ENCODE peak calls at places on chromosomes 12 and 14, in nine cellular contexts. Y, N, V, D, C, K, X, M and H are unnamed samples.

GRCh38 chr14:99521176-99522024 is 40.2 kb downstream of the CCNK start:
- DNase-seq in Y (no peak), N (no peak), V (no peak), D (no peak), C (no peak), K (no peak), X (no peak), M (no peak), H (no peak)

GRCh38 chr12:6612247-6612646 is 5.1 kb upstream of the CHD4 start:
- DNase-seq in Y (no peak), N (no peak), V (no peak), D (no peak), C (no peak), K (peak), X (no peak), M (no peak), H (peak)

GRCh38 chr12:51450333-51450732 is 25.7 kb downstream of the SLC4A8 start:
- DNase-seq in Y (no peak), N (no peak), V (no peak), D (no peak), C (no peak), K (no peak), X (no peak), M (no peak), H (no peak)

GRCh38 chr12:12238605-12239004 is 28.2 kb downstream of the LRP6 start:
- DNase-seq in Y (no peak), N (no peak), V (no peak), D (no peak), C (no peak), K (no peak), X (no peak), M (no peak), H (no peak)

GRCh38 chr14:103527408-103528157 is 1.4 kb upstream of the TRMT61A start:
- DNase-seq in Y (no peak), N (peak), V (no peak), D (no peak), C (peak), K (no peak), X (no peak), M (no peak), H (no peak)

GRCh38 chr14:77213657-77214016 is 32.0 kb downstream of the TMEM63C start:
- DNase-seq in Y (no peak), N (no peak), V (no peak), D (no peak), C (no peak), K (no peak), X (no peak), M (no peak), H (no peak)

GRCh38 chr12:110776410-110776809 is 33.7 kb upstream of the PPP1CC start:
- DNase-seq in Y (no peak), N (no peak), V (no peak), D (no peak), C (no peak), K (peak), X (no peak), M (no peak), H (no peak)

GRCh38 chr14:96598332-96598928 is 96.2 kb downstream of the PAPOLA start:
- DNase-seq in Y (no peak), N (no peak), V (no peak), D (no peak), C (no peak), K (no peak), X (no peak), M (no peak), H (no peak)

GRCh38 chr14:74867673-74868072 is 8.3 kb downstream of the PROX2 start:
- DNase-seq in Y (no peak), N (peak), V (no peak), D (peak), C (no peak), K (no peak), X (no peak), M (no peak), H (no peak)

GRCh38 chr14:57889245-57889644 is 23.4 kb upstream of the SLC35F4 start:
- DNase-seq in Y (peak), N (peak), V (peak), D (peak), C (peak), K (no peak), X (no peak), M (no peak), H (no peak)

GRCh38 chr12:24499151-24500146 is 449.5 kb downstream of the BCAT1 start:
- DNase-seq in Y (peak), N (peak), V (no peak), D (peak), C (peak), K (no peak), X (no peak), M (no peak), H (no peak)

GRCh38 chr12:52901715-52902541 is 2.9 kb downstream of the KRT8 start:
- DNase-seq in Y (no peak), N (no peak), V (no peak), D (no peak), C (no peak), K (no peak), X (no peak), M (no peak), H (no peak)

GRCh38 chr12:124013073-124013472 is 40.1 kb downstream of the ZNF664 start:
- DNase-seq in Y (no peak), N (no peak), V (no peak), D (no peak), C (no peak), K (no peak), X (no peak), M (no peak), H (no peak)

GRCh38 chr12:53221203-53222076 is 10.6 kb downstream of the RARG start:
- DNase-seq in Y (peak), N (peak), V (peak), D (peak), C (peak), K (peak), X (no peak), M (peak), H (peak)

GRCh38 chr12:130158775-130159100 is 3.5 kb upstream of the FZD10 start:
- DNase-seq in Y (no peak), N (no peak), V (no peak), D (no peak), C (no peak), K (no peak), X (no peak), M (peak), H (no peak)
- H3K4me3 ChIP-seq in Y (no peak), N (no peak), V (no peak), D (no peak), C (no peak), K (no peak), X (no peak), M (no peak), H (no peak)

DNA sequence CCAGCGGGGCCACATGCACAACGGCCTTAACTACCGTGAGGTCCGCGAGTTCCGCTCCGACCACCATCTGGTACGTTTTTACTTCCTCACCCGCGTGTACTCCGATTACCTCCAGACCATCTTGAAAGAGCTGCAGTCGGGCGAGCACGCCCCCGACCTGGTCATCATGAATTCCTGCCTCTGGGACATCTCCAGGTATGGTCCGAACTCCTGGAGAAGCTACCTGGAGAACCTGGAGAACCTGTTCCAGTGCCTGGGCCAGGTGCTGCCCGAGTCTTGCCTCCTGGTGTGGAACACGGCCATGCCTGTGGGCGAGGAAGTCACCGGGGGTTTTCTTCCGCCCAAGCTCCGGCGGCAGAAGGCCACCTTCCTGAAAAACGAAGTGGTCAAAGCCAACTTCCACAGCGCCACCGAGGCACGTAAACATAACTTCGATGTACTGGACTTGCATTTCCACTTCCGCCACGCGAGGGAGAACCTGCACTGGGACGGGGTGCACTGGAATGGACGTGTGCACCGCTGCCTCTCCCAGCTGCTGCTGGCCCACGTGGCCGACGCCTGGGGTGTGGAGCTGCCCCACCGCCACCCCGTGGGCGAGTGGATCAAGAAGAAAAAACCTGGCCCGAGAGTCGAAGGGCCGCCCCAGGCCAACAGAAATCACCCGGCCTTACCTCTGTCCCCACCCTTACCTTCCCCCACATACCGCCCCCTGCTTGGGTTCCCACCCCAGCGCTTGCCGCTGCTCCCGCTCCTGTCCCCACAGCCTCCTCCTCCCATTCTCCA is 155.7 kb upstream of the AMIGO2 start:
- DNase-seq in Y (no peak), N (no peak), V (no peak), D (no peak), C (no peak), K (no peak), X (no peak), M (no peak), H (no peak)
- H3K27ac ChIP-seq in Y (no peak), N (no peak), V (peak), D (no peak), C (peak), K (no peak), X (no peak), M (no peak), H (no peak)

DNA sequence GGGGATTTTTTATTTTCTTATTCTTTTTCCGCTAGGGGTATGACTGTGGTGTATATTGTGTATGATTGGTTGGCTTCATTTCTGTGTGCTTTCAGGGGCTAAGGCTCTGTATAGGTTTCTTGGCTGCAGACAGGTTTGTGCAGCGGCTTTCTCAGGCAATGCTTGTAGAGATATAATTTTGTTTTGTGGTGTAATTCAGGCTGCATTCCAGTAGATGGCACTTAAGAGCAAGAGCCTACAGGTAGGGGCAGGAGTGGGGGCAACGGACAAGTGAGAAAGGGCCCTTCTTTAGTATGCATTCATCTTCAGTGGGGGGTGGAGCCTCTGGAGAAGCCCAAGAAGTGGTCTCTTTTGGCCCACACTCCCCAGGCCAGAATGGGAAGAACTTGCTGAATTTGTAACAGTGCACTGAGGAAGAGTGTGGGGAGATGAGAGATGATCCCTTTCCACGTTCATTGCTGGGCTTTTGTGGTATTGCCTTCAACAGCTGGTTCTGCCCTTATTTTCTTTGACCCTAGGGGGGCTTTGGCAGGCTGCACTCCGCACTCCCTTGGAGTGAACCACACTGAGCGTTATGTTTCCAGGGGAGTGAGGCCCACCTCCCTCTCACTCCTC is 78.6 kb downstream of the IFNG-AS1 start:
- DNase-seq in Y (no peak), N (peak), V (peak), D (no peak), C (no peak), K (no peak), X (peak), M (no peak), H (no peak)
- TF ChIP-seq EZH2 in Y (no peak), N (no peak), V (no peak), D (no peak), C (no peak), K (no peak), X (no peak), M (no peak), H (no peak)

DNA sequence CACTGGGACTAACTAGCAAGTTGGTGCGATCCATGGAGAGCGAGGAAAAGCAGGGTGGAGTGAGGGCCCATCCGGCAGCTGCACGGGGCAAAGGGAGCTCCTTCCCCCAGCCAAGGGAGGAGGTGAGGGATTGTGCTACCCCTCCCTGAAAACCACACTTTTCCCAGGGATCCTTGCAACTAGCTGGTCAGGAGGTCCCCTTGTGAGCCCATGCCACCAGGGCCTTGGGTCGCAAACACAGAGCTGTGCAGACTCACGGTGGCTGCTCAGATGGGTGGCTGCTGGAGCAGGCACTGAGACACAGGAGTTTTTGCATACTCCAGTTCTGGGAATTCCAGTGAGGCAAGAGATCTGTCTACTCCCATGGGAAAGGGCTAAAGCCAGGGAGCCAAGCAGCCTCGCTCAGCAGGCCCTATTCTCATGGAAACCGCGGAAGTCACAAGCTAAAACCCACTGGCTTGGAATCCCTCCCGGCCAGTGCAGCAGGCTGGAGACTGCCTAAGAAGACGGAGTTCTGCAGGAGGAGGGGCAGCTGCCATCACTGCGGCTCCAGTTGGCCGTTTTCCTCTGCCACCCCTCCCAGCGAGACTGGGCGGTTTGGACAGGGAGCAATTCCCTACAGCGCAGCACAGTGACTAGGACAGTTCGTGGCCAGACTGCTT is 10.9 kb upstream of the ZNF705A start:
- DNase-seq in Y (peak), N (peak), V (no peak), D (peak), C (peak), K (no peak), X (no peak), M (peak), H (no peak)
- H3K4me3 ChIP-seq in Y (no peak), N (peak), V (no peak), D (peak), C (no peak), K (no peak), X (no peak), M (no peak), H (no peak)